ENCODE peak calls at places on chromosome 21, in ten cellular contexts. A, B, M, K, U, T, C, N, L and S are unnamed samples.

GRCh38 chr21:46649356-46649755 is 13.9 kb downstream of the PRMT2 start:
- DNase-seq in A (no peak), B (no peak), M (no peak), K (no peak), U (no peak), T (no peak), C (no peak), N (no peak), L (no peak), S (no peak)

GRCh38 chr21:31162827-31163226 is 124.6 kb upstream of the KRTAP19-8 start:
- DNase-seq in A (no peak), B (peak), M (peak), K (no peak), U (no peak), T (no peak), C (no peak), N (no peak), L (no peak), S (peak)

GRCh38 chr21:31837613-31838390 is 35.0 kb upstream of the HUNK start:
- DNase-seq in A (no peak), B (no peak), M (no peak), K (no peak), U (no peak), T (no peak), C (no peak), N (no peak), L (no peak), S (no peak)

GRCh38 chr21:36199021-36199420 is 42.4 kb downstream of the DOP1B start:
- DNase-seq in A (no peak), B (no peak), M (no peak), K (no peak), U (no peak), T (no peak), C (no peak), N (no peak), L (no peak), S (no peak)

GRCh38 chr21:26443867-26444266 is 129.2 kb downstream of the CYYR1 start:
- DNase-seq in A (no peak), B (no peak), M (no peak), K (no peak), U (no peak), T (no peak), C (no peak), N (no peak), L (no peak), S (no peak)

GRCh38 chr21:41801256-41801655 is 34.4 kb upstream of the RIPK4 start:
- DNase-seq in A (no peak), B (no peak), M (no peak), K (no peak), U (no peak), T (no peak), C (no peak), N (no peak), L (no peak), S (no peak)

GRCh38 chr21:31161157-31161556 is 122.9 kb upstream of the KRTAP19-8 start:
- DNase-seq in A (peak), B (no peak), M (peak), K (peak), U (peak), T (no peak), C (no peak), N (no peak), L (no peak), S (peak)

GRCh38 chr21:25925936-25926335 is 191.2 kb downstream of the GABPA start:
- DNase-seq in A (no peak), B (no peak), M (no peak), K (no peak), U (no peak), T (peak), C (no peak), N (no peak), L (no peak), S (no peak)

GRCh38 chr21:29304577-29304976 is 5.9 kb downstream of the BACH1 start:
- DNase-seq in A (no peak), B (no peak), M (no peak), K (no peak), U (no peak), T (no peak), C (no peak), N (no peak), L (no peak), S (peak)

GRCh38 chr21:29524055-29524454 is 225.3 kb downstream of the BACH1 start:
- DNase-seq in A (no peak), B (no peak), M (peak), K (no peak), U (no peak), T (no peak), C (no peak), N (no peak), L (no peak), S (no peak)

GRCh38 chr21:44671911-44672310 is 5.2 kb upstream of the KRTAP12-2 start:
- DNase-seq in A (no peak), B (no peak), M (no peak), K (no peak), U (no peak), T (no peak), C (no peak), N (no peak), L (no peak), S (no peak)